ENCODE peak calls at places on chromosome 3, in four cellular contexts. R, Z, U and L are unnamed samples.

GRCh38 chr3:177134166-177134565 is 63.1 kb downstream of the TBL1XR1 start:
- DNase-seq in R (no peak), U (no peak), Z (no peak), L (no peak)

GRCh38 chr3:34013818-34014576 is 215.6 kb downstream of the PDCD6IP start:
- DNase-seq in U (no peak), R (no peak), Z (no peak), L (no peak)

GRCh38 chr3:12670789-12671450 is 7.0 kb upstream of the RAF1 start:
- DNase-seq in R (no peak), U (peak), Z (peak), L (no peak)

GRCh38 chr3:134597390-134597975 is 53.3 kb downstream of the KY start:
- DNase-seq in Z (no peak), R (peak), U (no peak), L (no peak)

GRCh38 chr3:59339818-59340217 is 290.0 kb upstream of the CFAP20DC start:
- DNase-seq in Z (no peak), R (no peak), U (no peak), L (no peak)

GRCh38 chr3:9399746-9400145 is 2.3 kb downstream of the SETD5 start:
- DNase-seq in U (peak), Z (peak), R (no peak), L (peak)

GRCh38 chr3:16203031-16203430 is 28.6 kb downstream of the GALNT15 start:
- DNase-seq in Z (no peak), R (no peak), U (no peak), L (no peak)

GRCh38 chr3:190826018-190826417 is 36.5 kb downstream of the GMNC start:
- DNase-seq in U (peak), R (no peak), Z (no peak), L (no peak)

GRCh38 chr3:27589795-27590194 is 105.6 kb upstream of the SLC4A7 start:
- DNase-seq in Z (no peak), R (no peak), U (no peak), L (no peak)

GRCh38 chr3:13124631-13125030 is 51.4 kb upstream of the IQSEC1 start:
- DNase-seq in R (no peak), U (peak), Z (peak), L (peak)

GRCh38 chr3:14701676-14702075 is 26.7 kb downstream of the C3orf20 start:
- DNase-seq in U (no peak), Z (no peak), R (no peak), L (no peak)

GRCh38 chr3:96814581-96815567 is at the start of gene EPHA6:
- DNase-seq in Z (peak), R (no peak), U (no peak), L (peak)

GRCh38 chr3:96813134-96813819 is 1.1 kb upstream of the EPHA6 start:
- DNase-seq in Z (peak), U (peak), R (no peak), L (peak)

DNA sequence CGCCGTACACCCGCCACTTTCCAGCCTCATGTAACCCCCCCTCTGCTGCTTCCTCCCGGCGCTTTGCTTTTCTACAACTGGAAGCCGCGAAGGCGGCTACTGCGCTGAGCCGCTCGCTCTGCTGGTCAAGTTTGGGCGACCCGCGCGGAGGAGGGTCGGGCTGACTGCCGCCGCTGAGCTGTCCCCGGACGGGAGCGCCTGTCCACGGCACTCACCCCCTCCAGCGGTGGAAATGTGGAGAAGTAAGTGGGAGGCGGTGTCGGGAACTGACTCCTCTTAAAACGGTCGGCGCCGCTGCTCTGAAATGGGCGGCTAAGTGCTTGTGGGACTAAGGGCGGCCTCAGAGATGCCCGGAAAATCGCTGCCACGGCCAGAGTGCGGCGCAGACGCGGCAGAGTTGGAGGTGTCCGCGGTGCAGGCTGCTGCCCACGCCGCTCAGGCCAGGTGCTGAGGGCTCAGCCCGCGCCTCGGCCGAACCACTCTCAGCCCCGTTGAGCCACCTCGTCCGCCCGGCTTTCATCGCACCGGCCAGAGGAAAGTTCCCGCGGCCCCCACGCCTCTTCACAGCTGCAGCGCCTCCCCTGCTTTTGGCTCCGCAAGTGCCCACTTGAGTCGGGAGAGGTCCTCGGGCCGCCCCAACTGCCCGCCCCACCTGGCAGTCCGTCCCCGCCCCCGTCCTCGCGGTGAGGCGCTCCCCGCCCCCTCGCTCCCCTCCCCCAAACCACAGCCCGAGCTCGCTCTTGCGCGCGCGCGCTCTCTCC is 394 bp upstream of the EPHA6 start:
- DNase-seq in Z (peak), U (peak), R (no peak), L (peak)
- TF ChIP-seq CTCF in Z (no peak), U (no peak), R (no peak), L (no peak)

GRCh38 chr3:196178993-196179379 is 32.2 kb downstream of the ZDHHC19 start:
- DNase-seq in R (no peak), U (no peak), Z (no peak), L (no peak)
- H3K27ac ChIP-seq in R (no peak), U (no peak), Z (no peak), L (no peak)

DNA sequence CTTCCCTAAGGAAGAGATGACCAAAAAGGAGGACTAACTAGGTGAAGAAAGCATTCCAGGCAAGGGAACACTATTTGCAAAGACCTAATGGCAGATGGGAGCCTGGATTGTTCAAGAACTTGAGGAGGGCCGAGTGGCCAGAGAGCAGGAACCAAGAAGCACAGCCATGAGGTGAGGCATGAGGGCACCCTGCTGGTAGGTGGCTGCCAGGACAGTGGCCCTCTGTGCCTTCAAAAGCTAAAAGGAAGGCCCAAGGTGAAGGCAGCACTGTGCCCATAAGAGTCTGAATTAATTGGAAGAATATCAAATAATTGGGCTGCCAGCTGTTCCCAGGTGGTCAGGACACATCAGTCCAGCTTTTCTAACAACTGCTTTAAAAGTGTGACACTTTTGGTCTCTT is 27.9 kb upstream of the CTDSPL start:
- DNase-seq in U (no peak), Z (no peak), R (no peak), L (no peak)
- TF ChIP-seq CTCF in U (no peak), Z (no peak), R (no peak), L (no peak)

GRCh38 chr3:66692751-66693140 is 191.9 kb upstream of the LRIG1 start:
- DNase-seq in Z (no peak), R (no peak), U (no peak), L (no peak)

GRCh38 chr3:66692108-66692750 is 191.4 kb upstream of the LRIG1 start:
- DNase-seq in R (no peak), U (no peak), Z (no peak), L (no peak)

GRCh38 chr3:66693461-66693912 is 192.7 kb upstream of the LRIG1 start:
- DNase-seq in R (no peak), U (peak), Z (no peak), L (no peak)
- H3K27ac ChIP-seq in R (no peak), U (no peak), Z (no peak), L (no peak)

GRCh38 chr3:168877899-168878298 is 782.2 kb upstream of the GOLIM4 start:
- DNase-seq in Z (no peak), R (peak), U (no peak), L (no peak)

GRCh38 chr3:168878655-168879054 is 782.9 kb upstream of the GOLIM4 start:
- DNase-seq in Z (no peak), U (no peak), R (no peak), L (no peak)

GRCh38 chr3:168881804-168882203 is 781.7 kb downstream of the MECOM start:
- DNase-seq in Z (no peak), R (no peak), U (no peak), L (no peak)

GRCh38 chr3:168872811-168873210 is 777.1 kb upstream of the GOLIM4 start:
- DNase-seq in U (no peak), R (no peak), Z (no peak), L (no peak)

DNA sequence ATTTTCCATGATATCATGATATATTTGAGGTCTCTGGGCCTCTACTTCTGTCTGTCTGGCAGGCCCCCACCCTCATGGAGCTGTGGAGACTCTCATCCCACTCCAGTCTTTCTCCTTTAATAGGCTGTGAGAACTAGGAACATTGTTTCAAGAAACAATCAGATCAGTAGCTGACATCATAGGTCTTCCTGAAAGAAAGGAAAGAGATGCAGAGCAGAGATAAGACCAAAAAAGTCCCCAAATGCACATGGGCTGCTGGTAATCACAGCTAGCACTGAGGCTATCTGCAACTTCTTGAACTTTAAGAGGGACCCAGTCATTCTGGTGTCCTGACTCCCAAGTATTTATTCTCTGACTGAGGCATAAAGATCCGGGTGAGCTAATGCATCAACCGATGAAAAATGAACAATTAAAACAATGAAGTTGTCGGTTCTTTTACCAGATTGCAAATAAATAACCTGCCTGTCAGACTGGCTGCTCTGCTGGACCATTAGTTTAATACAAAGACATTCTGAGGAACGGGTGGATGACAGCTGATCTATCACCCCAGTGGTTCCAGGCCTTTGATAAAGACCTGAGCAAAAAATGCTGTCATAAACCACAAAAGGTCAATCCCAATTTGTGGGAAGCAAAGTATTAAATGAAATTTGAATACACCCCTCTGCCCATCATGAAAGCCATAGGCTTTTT is 780.8 kb upstream of the GOLIM4 start:
- DNase-seq in U (no peak), R (no peak), Z (no peak), L (no peak)
- TF ChIP-seq CTCF in U (no peak), R (no peak), Z (no peak), L (no peak)